ENCODE peak calls at places on chromosomes 5 and 9, in five cellular contexts. N is body of pancreas; E is A549; W is effector memory CD4-positive, alpha-beta T cell; X is left lung. J is an unnamed sample.
A peak's percentile ranks its signal among the peaks of the same experiment; 100 is the strongest.

GRCh38 chr9:123530244-123530643 is 174.2 kb downstream of the CRB2 start:
- DNase-seq in N (no peak), E (no peak), W (no peak), X (no peak), J (no peak)

GRCh38 chr5:95808686-95809413 is 13.7 kb downstream of the GLRX start:
- DNase-seq in N (peak; percentile 53), E (no peak), W (peak; percentile 72), X (peak; percentile 77), J (peak; percentile 19)

GRCh38 chr5:117594165-117594564 is 1019.5 kb upstream of the SEMA6A start:
- DNase-seq in N (peak; percentile 9), E (no peak), W (no peak), X (no peak), J (no peak)

GRCh38 chr9:2337602-2338001 is 284.0 kb upstream of the VLDLR start:
- DNase-seq in N (no peak), E (no peak), W (no peak), X (no peak), J (no peak)

GRCh38 chr9:81686614-81687520 is 2.5 kb downstream of the TLE1 start:
- DNase-seq in N (peak; percentile 87), E (peak; percentile 87), W (no peak), X (peak; percentile 85), J (peak; percentile 36)

GRCh38 chr5:69265931-69266330 is 31.2 kb downstream of the CDK7 start:
- DNase-seq in N (no peak), E (no peak), W (no peak), X (no peak), J (no peak)

GRCh38 chr9:37998881-37999311 is 70.1 kb downstream of the SHB start:
- DNase-seq in N (no peak), E (no peak), W (no peak), X (peak; percentile 72), J (no peak)

GRCh38 chr9:134396258-134396742 is 70.0 kb downstream of the RXRA start:
- DNase-seq in N (no peak), E (no peak), W (peak; percentile 30), X (peak; percentile 64), J (no peak)

GRCh38 chr9:38634315-38634714 is 13.9 kb upstream of the ANKRD18A start:
- DNase-seq in N (no peak), E (no peak), W (no peak), X (no peak), J (no peak)

GRCh38 chr9:76162751-76163500 is 231.3 kb downstream of the RFK start:
- DNase-seq in N (no peak), E (no peak), W (no peak), X (no peak), J (no peak)

GRCh38 chr5:3344671-3345070 is 251.0 kb upstream of the IRX1 start:
- DNase-seq in N (no peak), E (no peak), W (no peak), X (no peak), J (no peak)

GRCh38 chr9:110455860-110456259 is 118.2 kb upstream of the TXNDC8 start:
- DNase-seq in N (peak; percentile 30), E (no peak), W (no peak), X (no peak), J (no peak)

GRCh38 chr9:107484117-107484723 is 5.3 kb downstream of the KLF4 start:
- DNase-seq in N (peak; percentile 28), E (peak; percentile 51), W (no peak), X (no peak), J (no peak)

GRCh38 chr9:85430659-85431370 is 310.9 kb downstream of the AGTPBP1 start:
- DNase-seq in N (no peak), E (no peak), W (no peak), X (no peak), J (no peak)

GRCh38 chr5:122997294-122997693 is 39.2 kb downstream of the PPIC start:
- DNase-seq in N (no peak), E (no peak), W (no peak), X (no peak), J (no peak)
- H3K4me3 ChIP-seq in N (no peak overlapping the region), E (no peak overlapping the region), W (no peak overlapping the region), X (no peak overlapping the region), J (no peak overlapping the region)

DNA sequence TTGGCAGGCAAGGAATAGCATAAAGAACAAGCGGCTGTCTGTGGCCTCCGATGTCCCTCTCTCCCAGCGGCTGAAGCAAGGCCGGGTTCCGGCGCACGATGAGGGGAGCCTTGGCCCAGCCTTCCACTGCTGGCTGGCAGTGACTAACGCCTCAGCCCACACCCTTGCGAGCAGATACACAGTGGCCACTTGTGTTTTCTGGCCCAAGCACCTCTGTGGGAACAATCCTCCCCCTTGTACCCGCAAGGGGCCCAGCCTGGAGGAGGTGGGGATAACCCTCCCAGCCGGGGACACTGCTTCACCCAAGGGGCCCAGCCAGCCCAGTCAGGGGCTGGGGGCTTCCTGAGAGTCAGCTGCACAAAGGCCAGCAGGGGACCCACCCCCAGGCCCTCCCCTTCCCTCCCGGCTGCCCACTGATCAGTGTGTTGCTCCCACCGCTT is 23.2 kb downstream of the STK10 start:
- DNase-seq in N (no peak), E (no peak), W (no peak), X (no peak), J (no peak)
- H3K27ac ChIP-seq in N (no peak overlapping the region), E (no peak overlapping the region), W (peak overlapping the region; percentile 7), X (no peak overlapping the region), J (no peak overlapping the region)

DNA sequence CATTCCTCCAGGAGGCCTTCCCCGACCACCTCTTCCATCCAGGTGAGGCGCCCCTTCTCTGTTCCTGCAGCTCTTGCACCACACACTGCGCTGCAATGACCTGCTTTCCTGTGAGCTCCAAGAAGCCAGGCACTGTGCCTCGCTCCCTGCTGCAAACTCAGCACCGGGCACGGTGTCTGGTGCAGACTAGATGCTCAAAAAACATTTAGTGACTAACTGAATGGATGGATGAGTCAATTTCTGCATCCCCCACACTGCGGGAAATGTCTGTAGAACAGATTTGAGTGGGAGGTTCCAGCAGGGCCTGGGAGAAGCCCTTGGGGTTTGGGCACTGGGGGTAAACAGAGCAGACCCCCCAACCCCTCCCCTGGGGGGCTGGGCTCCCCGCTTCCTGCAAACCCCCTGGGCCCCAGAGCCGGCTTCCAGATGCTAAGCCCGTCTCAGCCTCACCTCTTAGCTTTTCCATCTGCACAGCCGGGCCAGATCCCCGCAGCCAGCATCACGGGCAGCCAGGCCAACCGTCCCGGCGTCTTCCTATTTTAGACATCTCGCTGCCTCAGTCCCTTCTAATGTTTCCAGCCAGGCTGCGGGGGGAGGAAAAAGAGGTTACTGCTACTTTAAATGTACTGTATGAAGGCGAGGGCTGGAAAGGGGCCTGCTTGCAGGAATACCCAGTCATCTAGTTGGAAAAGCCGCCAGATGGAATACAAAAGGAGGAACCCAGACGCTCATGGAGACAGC is 66.9 kb upstream of the GGTA1 start:
- DNase-seq in N (peak; percentile 12), E (no peak), W (no peak), X (no peak), J (no peak)
- H3K4me3 ChIP-seq in N (no peak overlapping the region), E (no peak overlapping the region), W (no peak overlapping the region), X (peak overlapping the region; percentile 11), J (peak overlapping the region; percentile 26)

GRCh38 chr9:83625120-83625710 is 2.3 kb downstream of the IDNK start:
- DNase-seq in N (no peak), E (no peak), W (no peak), X (no peak), J (no peak)
- H3K27ac ChIP-seq in N (no peak overlapping the region), E (no peak overlapping the region), W (no peak overlapping the region), X (no peak overlapping the region), J (peak overlapping the region; percentile 93)

DNA sequence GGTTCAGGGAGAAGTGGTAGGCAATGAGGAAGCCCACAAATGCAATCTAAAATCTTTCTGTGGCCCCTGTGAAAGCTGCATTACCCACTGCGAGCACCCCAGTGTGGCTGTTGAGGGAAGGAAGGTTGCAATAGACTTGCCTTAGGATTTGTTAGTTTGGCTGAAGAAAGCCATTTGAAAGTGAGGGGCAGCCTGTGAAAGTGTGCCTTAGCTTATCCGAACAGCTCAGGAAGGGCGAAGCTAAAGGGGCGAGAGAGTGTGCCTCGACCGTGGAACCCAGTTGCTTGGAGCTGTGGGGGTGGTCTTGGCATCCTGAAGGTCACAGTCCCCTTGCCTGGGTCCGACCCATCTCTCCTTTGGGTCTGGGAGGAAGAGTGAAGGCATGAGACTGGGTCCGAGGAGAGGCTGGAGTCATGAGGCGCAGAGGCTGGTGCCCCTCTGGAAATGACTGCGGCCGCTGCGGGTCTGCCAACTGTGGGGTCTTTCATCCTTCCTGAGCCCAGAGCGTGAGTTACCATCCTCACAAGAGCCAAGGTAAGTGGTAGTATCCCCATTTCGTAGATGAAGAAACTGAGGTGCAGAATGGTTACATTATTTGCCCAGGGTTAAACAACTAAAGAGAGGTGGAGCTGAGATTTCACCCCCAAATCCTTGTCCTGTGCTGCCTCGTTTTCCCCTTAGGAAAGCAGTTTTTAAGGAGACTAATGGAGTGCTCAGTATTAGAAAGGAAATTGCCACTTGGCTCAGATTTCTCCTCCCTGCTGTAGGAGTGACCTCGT is 24.4 kb downstream of the SLC25A25 start:
- DNase-seq in N (no peak), E (no peak), W (no peak), X (no peak), J (no peak)
- H3K4me3 ChIP-seq in N (no peak overlapping the region), E (no peak overlapping the region), W (no peak overlapping the region), X (no peak overlapping the region), J (no peak overlapping the region)

DNA sequence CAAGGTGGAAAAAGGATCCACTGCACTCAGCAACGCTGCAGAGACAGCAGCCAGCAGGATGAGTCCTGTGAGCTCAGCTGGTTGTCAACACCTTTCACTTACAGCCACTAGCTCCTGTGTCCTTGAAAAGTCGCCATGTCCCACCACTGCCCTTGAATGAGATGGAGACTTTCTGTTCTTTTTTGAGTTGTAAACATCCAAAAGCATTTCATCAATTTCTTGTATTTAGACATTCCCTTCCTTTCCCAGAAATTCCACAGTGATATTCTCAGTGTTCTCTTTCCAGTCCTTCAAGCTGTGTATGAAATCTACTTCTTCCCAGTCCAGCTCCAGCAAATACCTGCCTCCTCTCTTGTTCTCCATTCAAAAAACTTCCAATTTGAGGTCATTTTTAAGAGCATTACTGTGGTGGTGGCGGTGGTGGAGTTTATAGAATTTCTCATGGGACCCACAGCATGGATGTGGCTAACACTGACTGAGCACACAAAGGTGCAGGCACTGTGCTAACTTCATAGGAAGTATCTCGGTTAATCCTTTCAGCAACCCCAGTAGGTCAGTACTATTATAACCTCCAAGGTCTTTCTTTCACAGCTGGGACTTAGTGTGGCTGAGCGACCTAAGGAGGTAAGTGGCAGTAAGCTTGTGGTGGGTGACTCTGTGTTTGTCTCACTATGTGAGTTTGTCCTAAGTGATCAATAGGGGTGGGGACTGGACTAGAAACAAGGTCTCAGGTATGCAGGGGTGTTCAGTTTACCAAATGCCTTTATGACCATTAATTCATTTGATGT is 15.0 kb upstream of the GPX3 start:
- DNase-seq in N (peak; percentile 42), E (no peak), W (no peak), X (no peak), J (no peak)
- H3K27ac ChIP-seq in N (peak overlapping the region; percentile 45), E (no peak overlapping the region), W (no peak overlapping the region), X (peak overlapping the region; percentile 72), J (peak overlapping the region; percentile 87)

J was measured in esophagus squamous epithelium.